ENCODE peak calls at places on chromosomes 6 and 20, in five cellular contexts. P is SHP77, B is gastrocnemius medialis, X is AML-193, G is T-helper 17 cell. A is an unnamed sample.

GRCh38 chr6:47698342-47698787 is at the start of gene ADGRF4:
- DNase-seq in G (no peak), B (no peak), P (no peak), X (no peak), A (no peak)

GRCh38 chr6:108661430-108661829 is 100.7 kb downstream of the FOXO3 start:
- DNase-seq in X (no peak), G (no peak), P (no peak), B (peak; percentile 44), A (no peak)

GRCh38 chr6:7727150-7727950 is 1.5 kb downstream of the BMP6 start:
- DNase-seq in X (no peak), G (no peak), P (peak; percentile 24), B (no peak), A (no peak)

GRCh38 chr6:92690997-92691599 is 728.3 kb downstream of the EPHA7 start:
- DNase-seq in X (no peak), P (no peak), B (no peak), G (no peak), A (no peak)

GRCh38 chr20:53737404-53738038 is 143.9 kb upstream of the ZNF217 start:
- DNase-seq in B (no peak), P (no peak), G (no peak), X (no peak), A (no peak)

GRCh38 chr6:111818539-111819226 is 54.6 kb downstream of the FYN start:
- DNase-seq in X (no peak), P (no peak), B (no peak), G (no peak), A (no peak)

GRCh38 chr6:123625697-123626096 is 11.1 kb downstream of the TRDN start:
- DNase-seq in P (no peak), G (no peak), B (no peak), X (no peak), A (no peak)

GRCh38 chr6:4281341-4282293 is 146.2 kb upstream of the ECI2 start:
- DNase-seq in G (no peak), P (peak; percentile 87), X (no peak), B (peak; percentile 82), A (no peak)

GRCh38 chr6:108874470-108875160 is 26.4 kb downstream of the ARMC2 start:
- DNase-seq in P (no peak), X (peak; percentile 87), B (no peak), G (no peak), A (no peak)

GRCh38 chr6:119333707-119334295 is 15.8 kb downstream of the MAN1A1 start:
- DNase-seq in P (no peak), G (no peak), X (no peak), B (no peak), A (no peak)

GRCh38 chr6:52126231-52126630 is 38.8 kb upstream of the PKHD1 start:
- DNase-seq in X (no peak), P (no peak), G (no peak), B (no peak), A (no peak)

GRCh38 chr20:53902968-53903651 is 167.3 kb downstream of the BCAS1 start:
- DNase-seq in G (no peak), P (no peak), B (no peak), X (no peak), A (no peak)

GRCh38 chr6:27814665-27815424 is 97.4 kb downstream of the OR2B2 start:
- DNase-seq in X (peak; percentile 33), G (peak; percentile 50), P (peak; percentile 91), B (peak; percentile 16), A (no peak)

GRCh38 chr20:36093804-36094145 is 60.8 kb upstream of the EPB41L1 start:
- DNase-seq in B (no peak), X (no peak), P (no peak), G (no peak), A (no peak)

GRCh38 chr20:47315339-47315662 is 41.2 kb downstream of the ZMYND8 start:
- DNase-seq in G (no peak), X (no peak), B (no peak), P (no peak), A (no peak)

GRCh38 chr6:99151634-99152344 is 197.7 kb downstream of the FAXC start:
- DNase-seq in B (no peak), G (no peak), X (peak; percentile 41), P (peak; percentile 62), A (no peak)

GRCh38 chr20:52191132-52191435 is 495 bp downstream of the ZFP64 start:
- DNase-seq in G (no peak), X (no peak), B (no peak), P (no peak), A (no peak)

GRCh38 chr6:32689531-32690505 is 23.4 kb upstream of the HLA-DQB1 start:
- DNase-seq in G (no peak), P (no peak), B (no peak), X (no peak), A (no peak)

GRCh38 chr6:50030777-50031562 is 9.2 kb upstream of the DEFB110 start:
- DNase-seq in G (no peak), B (no peak), X (no peak), P (peak; percentile 84), A (peak; percentile 69)

GRCh38 chr20:47233333-47234188 is 122.9 kb downstream of the ZMYND8 start:
- DNase-seq in G (no peak), B (no peak), X (no peak), P (no peak), A (no peak)

GRCh38 chr20:45817652-45818194 is 5.3 kb downstream of the UBE2C start:
- DNase-seq in B (no peak), P (no peak), G (no peak), X (no peak), A (no peak)

GRCh38 chr6:82083646-82084045 is 163.9 kb downstream of the IBTK start:
- DNase-seq in B (no peak), X (no peak), G (no peak), P (no peak), A (no peak)

GRCh38 chr6:94372229-94372628 is 952.9 kb upstream of the EPHA7 start:
- DNase-seq in G (no peak), P (no peak), X (no peak), B (no peak), A (no peak)

GRCh38 chr6:38696345-38696744 is 6.6 kb downstream of the GLO1 start:
- DNase-seq in X (no peak), P (no peak), G (no peak), B (no peak), A (no peak)

GRCh38 chr6:34189806-34190503 is 44.1 kb upstream of the GRM4 start:
- DNase-seq in G (no peak), X (peak; percentile 93), P (peak; percentile 39), B (no peak), A (peak; percentile 80)

GRCh38 chr20:12916699-12917098 is 92.1 kb upstream of the SPTLC3 start:
- DNase-seq in P (no peak), G (no peak), B (no peak), X (no peak), A (no peak)

GRCh38 chr20:24950836-24951525 is 1.9 kb downstream of the CST7 start:
- DNase-seq in G (no peak), P (no peak), B (no peak), X (no peak), A (no peak)

GRCh38 chr20:58109918-58110635 is 118.4 kb downstream of the ANKRD60 start:
- DNase-seq in P (no peak), B (no peak), X (no peak), G (no peak), A (no peak)

GRCh38 chr20:23436681-23437080 is 2.8 kb upstream of the CSTL1 start:
- DNase-seq in X (no peak), B (no peak), G (no peak), P (no peak), A (peak; percentile 31)

GRCh38 chr20:37336369-37337207 is 9.4 kb upstream of the SRC start:
- DNase-seq in X (peak; percentile 70), G (no peak), P (no peak), B (peak; percentile 48), A (no peak)

GRCh38 chr6:28769626-28770402 is 154.0 kb downstream of the TRIM27 start:
- DNase-seq in X (no peak), P (peak; percentile 10), B (no peak), G (no peak), A (no peak)

GRCh38 chr6:73073238-73073637 is 152.1 kb downstream of the KHDC1L start:
- DNase-seq in P (no peak), X (no peak), B (no peak), G (no peak), A (no peak)

GRCh38 chr6:144460224-144461095 is 175.3 kb downstream of the UTRN start:
- DNase-seq in B (no peak), X (no peak), P (no peak), G (no peak), A (no peak)

GRCh38 chr6:69735029-69735428 is 61.8 kb downstream of the LMBRD1 start:
- DNase-seq in G (no peak), P (no peak), B (peak; percentile 52), X (no peak), A (no peak)

GRCh38 chr6:113184291-113184690 is 672.9 kb upstream of the MARCKS start:
- DNase-seq in P (no peak), X (no peak), G (no peak), B (no peak), A (no peak)

GRCh38 chr6:38638941-38639497 is 710 bp downstream of the BTBD9 start:
- DNase-seq in G (peak; percentile 53), X (peak; percentile 29), B (no peak), P (no peak), A (peak; percentile 85)

GRCh38 chr6:109892451-109893435 is 85.4 kb upstream of the GPR6 start:
- DNase-seq in G (no peak), X (no peak), B (no peak), P (no peak), A (no peak)

GRCh38 chr6:4224082-4224978 is 89.0 kb upstream of the ECI2 start:
- DNase-seq in X (no peak), P (no peak), B (no peak), G (no peak), A (no peak)

GRCh38 chr6:163165922-163166321 is 248.6 kb upstream of the QKI start:
- DNase-seq in X (no peak), G (no peak), P (no peak), B (no peak), A (no peak)

GRCh38 chr20:63284544-63284949 is 8.4 kb upstream of the COL20A1 start:
- DNase-seq in B (no peak), X (no peak), P (no peak), G (no peak), A (no peak)

A was measured in posterior vena cava.